ENCODE peak calls at places on chromosome 11, in five cellular contexts. One of them, this sample, is unnamed.
A peak's percentile ranks its signal among the peaks of the same experiment; 100 is the strongest.

GRCh38 chr11:36266767-36267166 is 22.5 kb downstream of the COMMD9 start:
- DNase-seq in H9: no peak
- DNase-seq in H1: no peak
- DNase-seq in IMR-90: no peak
- DNase-seq in mesenchymal stem cell: no peak
- DNase-seq in this sample: no peak

GRCh38 chr11:114208371-114208770 is 87.8 kb upstream of the NNMT start:
- DNase-seq in H9: no peak
- DNase-seq in H1: no peak
- DNase-seq in IMR-90: no peak
- DNase-seq in mesenchymal stem cell: no peak
- DNase-seq in this sample: no peak

GRCh38 chr11:9535189-9535781 is 38.2 kb upstream of the WEE1 start:
- DNase-seq in H9: peak; percentile 88
- DNase-seq in H1: peak; percentile 64
- DNase-seq in IMR-90: peak; percentile 48
- DNase-seq in mesenchymal stem cell: peak; percentile 68
- DNase-seq in this sample: peak; percentile 39

GRCh38 chr11:127859941-127860354 is 727.4 kb downstream of the ETS1 start:
- DNase-seq in H9: no peak
- DNase-seq in H1: no peak
- DNase-seq in IMR-90: no peak
- DNase-seq in mesenchymal stem cell: no peak
- DNase-seq in this sample: no peak

GRCh38 chr11:3102641-3102921 is 45.4 kb upstream of the CARS1 start:
- DNase-seq in H9: no peak
- DNase-seq in H1: no peak
- DNase-seq in IMR-90: no peak
- DNase-seq in mesenchymal stem cell: no peak
- DNase-seq in this sample: no peak

GRCh38 chr11:75938543-75938942 is 123.5 kb downstream of the UVRAG start:
- DNase-seq in H9: no peak
- DNase-seq in H1: no peak
- DNase-seq in IMR-90: peak; percentile 45
- DNase-seq in mesenchymal stem cell: peak; percentile 53
- DNase-seq in this sample: no peak

GRCh38 chr11:101126551-101127347 is 2.9 kb downstream of the PGR start:
- DNase-seq in H9: peak; percentile 37
- DNase-seq in H1: peak; percentile 2
- DNase-seq in IMR-90: no peak
- DNase-seq in mesenchymal stem cell: peak; percentile 35
- DNase-seq in this sample: peak; percentile 21

GRCh38 chr11:35893796-35894475 is 49.9 kb upstream of the LDLRAD3 start:
- DNase-seq in H9: no peak
- DNase-seq in H1: no peak
- DNase-seq in IMR-90: peak; percentile 35
- DNase-seq in mesenchymal stem cell: peak; percentile 6
- DNase-seq in this sample: no peak

GRCh38 chr11:58726594-58727414 is 4.9 kb downstream of the GLYAT start:
- DNase-seq in H9: no peak
- DNase-seq in H1: no peak
- DNase-seq in IMR-90: no peak
- DNase-seq in mesenchymal stem cell: no peak
- DNase-seq in this sample: no peak

GRCh38 chr11:117231637-117232021 is 244 bp downstream of the PCSK7 start:
- DNase-seq in H9: no peak
- DNase-seq in H1: no peak
- DNase-seq in IMR-90: no peak
- DNase-seq in mesenchymal stem cell: no peak
- DNase-seq in this sample: no peak

GRCh38 chr11:113549611-113550061 is 74.4 kb upstream of the DRD2 start:
- DNase-seq in H9: no peak
- DNase-seq in H1: no peak
- DNase-seq in IMR-90: no peak
- DNase-seq in mesenchymal stem cell: no peak
- DNase-seq in this sample: no peak

GRCh38 chr11:109432105-109432504 is 10.1 kb downstream of the C11orf87 start:
- DNase-seq in H9: no peak
- DNase-seq in H1: no peak
- DNase-seq in IMR-90: peak; percentile 60
- DNase-seq in mesenchymal stem cell: no peak
- DNase-seq in this sample: no peak

GRCh38 chr11:10305964-10306918 is 1.4 kb downstream of the ADM start:
- DNase-seq in H9: peak; percentile 61
- DNase-seq in H1: no peak
- DNase-seq in IMR-90: peak; percentile 32
- DNase-seq in mesenchymal stem cell: peak; percentile 38
- DNase-seq in this sample: no peak

GRCh38 chr11:30422828-30423648 is 100.1 kb downstream of the ARL14EP start:
- DNase-seq in H9: no peak
- DNase-seq in H1: peak; percentile 36
- DNase-seq in IMR-90: no peak
- DNase-seq in mesenchymal stem cell: no peak
- DNase-seq in this sample: no peak

GRCh38 chr11:12827929-12828812 is 153.9 kb downstream of the TEAD1 start:
- DNase-seq in H9: peak; percentile 63
- DNase-seq in H1: peak; percentile 29
- DNase-seq in IMR-90: peak; percentile 79
- DNase-seq in mesenchymal stem cell: peak; percentile 86
- DNase-seq in this sample: peak; percentile 73

GRCh38 chr11:62706841-62707240 is 383 bp downstream of the BSCL2 start:
- DNase-seq in H9: no peak
- DNase-seq in H1: no peak
- DNase-seq in IMR-90: no peak
- DNase-seq in mesenchymal stem cell: no peak
- DNase-seq in this sample: no peak

GRCh38 chr11:96162816-96163499 is 180.0 kb downstream of the MAML2 start:
- DNase-seq in H9: no peak
- DNase-seq in H1: no peak
- DNase-seq in IMR-90: peak; percentile 95
- DNase-seq in mesenchymal stem cell: peak; percentile 93
- DNase-seq in this sample: no peak

GRCh38 chr11:2212411-2213251 is 41.0 kb upstream of the TH start:
- DNase-seq in H9: peak; percentile 23
- DNase-seq in H1: no peak
- DNase-seq in IMR-90: no peak
- DNase-seq in mesenchymal stem cell: no peak
- DNase-seq in this sample: no peak

GRCh38 chr11:104588975-104589374 is 309.3 kb downstream of the CASP12 start:
- DNase-seq in H9: no peak
- DNase-seq in H1: no peak
- DNase-seq in IMR-90: no peak
- DNase-seq in mesenchymal stem cell: no peak
- DNase-seq in this sample: no peak

GRCh38 chr11:101082813-101083212 is 46.8 kb downstream of the PGR start:
- DNase-seq in H9: peak; percentile 43
- DNase-seq in H1: peak; percentile 7
- DNase-seq in IMR-90: no peak
- DNase-seq in mesenchymal stem cell: no peak
- DNase-seq in this sample: no peak

GRCh38 chr11:43903969-43904368 is 23.3 kb downstream of the ALKBH3 start:
- DNase-seq in H9: no peak
- DNase-seq in H1: no peak
- DNase-seq in IMR-90: no peak
- DNase-seq in mesenchymal stem cell: no peak
- DNase-seq in this sample: no peak

GRCh38 chr11:23211221-23211620 is 350.9 kb upstream of the CCDC179 start:
- DNase-seq in H9: no peak
- DNase-seq in H1: no peak
- DNase-seq in IMR-90: no peak
- DNase-seq in mesenchymal stem cell: no peak
- DNase-seq in this sample: no peak

GRCh38 chr11:134760957-134761356 is 348.9 kb upstream of the B3GAT1 start:
- DNase-seq in H9: no peak
- DNase-seq in H1: no peak
- DNase-seq in IMR-90: no peak
- DNase-seq in mesenchymal stem cell: no peak
- DNase-seq in this sample: no peak

GRCh38 chr11:34656062-34656720 is 35.3 kb downstream of the EHF start:
- DNase-seq in H9: no peak
- DNase-seq in H1: no peak
- DNase-seq in IMR-90: peak; percentile 28
- DNase-seq in mesenchymal stem cell: peak; percentile 26
- DNase-seq in this sample: no peak

GRCh38 chr11:78050964-78051831 is 12.5 kb upstream of the THRSP start:
- DNase-seq in H9: peak; percentile 50
- DNase-seq in H1: no peak
- DNase-seq in IMR-90: peak; percentile 80
- DNase-seq in mesenchymal stem cell: peak; percentile 75
- DNase-seq in this sample: no peak

GRCh38 chr11:18056561-18057181 is 10.6 kb upstream of the TPH1 start:
- DNase-seq in H9: no peak
- DNase-seq in H1: no peak
- DNase-seq in IMR-90: no peak
- DNase-seq in mesenchymal stem cell: no peak
- DNase-seq in this sample: no peak

GRCh38 chr11:30479899-30480298 is 106.3 kb downstream of the MPPED2 start:
- DNase-seq in H9: no peak
- DNase-seq in H1: no peak
- DNase-seq in IMR-90: no peak
- DNase-seq in mesenchymal stem cell: peak; percentile 21
- DNase-seq in this sample: peak; percentile 75

GRCh38 chr11:47354913-47355282 is 2.4 kb upstream of the MYBPC3 start:
- DNase-seq in H9: peak; percentile 52
- DNase-seq in H1: no peak
- DNase-seq in IMR-90: no peak
- DNase-seq in mesenchymal stem cell: no peak
- DNase-seq in this sample: no peak

GRCh38 chr11:133977067-133977681 is 20.4 kb upstream of the IGSF9B start:
- DNase-seq in H9: no peak
- DNase-seq in H1: no peak
- DNase-seq in IMR-90: no peak
- DNase-seq in mesenchymal stem cell: no peak
- DNase-seq in this sample: no peak

GRCh38 chr11:130295657-130296056 is 19.1 kb downstream of the ZBTB44 start:
- DNase-seq in H9: peak; percentile 49
- DNase-seq in H1: no peak
- DNase-seq in IMR-90: no peak
- DNase-seq in mesenchymal stem cell: no peak
- DNase-seq in this sample: no peak

DNA sequence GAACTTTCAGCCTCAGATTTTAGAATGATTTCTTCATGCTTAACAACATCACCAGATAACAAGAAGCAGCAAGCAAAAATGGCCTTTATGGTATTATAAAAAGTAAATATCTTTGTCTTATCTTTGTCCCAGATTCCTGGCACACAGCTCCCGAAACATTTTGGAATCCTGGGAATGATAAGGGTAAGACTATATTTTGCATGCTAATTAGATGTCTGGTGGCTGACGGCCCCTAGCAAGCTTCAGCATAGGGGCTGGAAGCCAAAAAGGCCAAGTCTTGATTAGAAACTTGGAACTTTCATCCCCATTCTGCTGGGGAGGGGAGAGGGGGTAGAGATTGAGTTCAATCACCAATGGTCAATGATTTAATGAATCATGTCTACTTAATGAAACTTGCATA is 38.3 kb upstream of the EED start:
- DNase-seq in H9: no peak
- DNase-seq in H1: no peak
- DNase-seq in IMR-90: no peak
- DNase-seq in mesenchymal stem cell: no peak
- DNase-seq in this sample: no peak
- H2AFZ ChIP-seq in H9: no peak overlapping the region
- H2AFZ ChIP-seq in H1: no peak overlapping the region
- H2AFZ ChIP-seq in IMR-90: no peak overlapping the region
- H2AFZ ChIP-seq in mesenchymal stem cell: no peak overlapping the region
- H2AFZ ChIP-seq in this sample: no peak overlapping the region

GRCh38 chr11:19525276-19525675 is 187.4 kb upstream of the NAV2 start:
- DNase-seq in H9: no peak
- DNase-seq in H1: no peak
- DNase-seq in IMR-90: no peak
- DNase-seq in mesenchymal stem cell: no peak
- DNase-seq in this sample: no peak
- H4K91ac ChIP-seq in H9: no peak overlapping the region
- H4K91ac ChIP-seq in H1: no peak overlapping the region
- H4K91ac ChIP-seq in IMR-90: no peak overlapping the region
- H4K91ac ChIP-seq in mesenchymal stem cell: peak overlapping the region; percentile 25
- H4K91ac ChIP-seq in this sample: no peak overlapping the region

GRCh38 chr11:116062526-116063171 is 558.4 kb upstream of the CADM1 start:
- DNase-seq in H9: no peak
- DNase-seq in H1: no peak
- DNase-seq in IMR-90: no peak
- DNase-seq in mesenchymal stem cell: peak; percentile 50
- DNase-seq in this sample: no peak

GRCh38 chr11:116062129-116062525 is 557.9 kb upstream of the CADM1 start:
- DNase-seq in H9: no peak
- DNase-seq in H1: no peak
- DNase-seq in IMR-90: no peak
- DNase-seq in mesenchymal stem cell: no peak
- DNase-seq in this sample: no peak

GRCh38 chr11:116065519-116065918 is 561.3 kb upstream of the CADM1 start:
- DNase-seq in H9: no peak
- DNase-seq in H1: no peak
- DNase-seq in IMR-90: no peak
- DNase-seq in mesenchymal stem cell: no peak
- DNase-seq in this sample: no peak

GRCh38 chr11:116059909-116060308 is 555.7 kb upstream of the CADM1 start:
- DNase-seq in H9: no peak
- DNase-seq in H1: no peak
- DNase-seq in IMR-90: no peak
- DNase-seq in mesenchymal stem cell: no peak
- DNase-seq in this sample: no peak

DNA sequence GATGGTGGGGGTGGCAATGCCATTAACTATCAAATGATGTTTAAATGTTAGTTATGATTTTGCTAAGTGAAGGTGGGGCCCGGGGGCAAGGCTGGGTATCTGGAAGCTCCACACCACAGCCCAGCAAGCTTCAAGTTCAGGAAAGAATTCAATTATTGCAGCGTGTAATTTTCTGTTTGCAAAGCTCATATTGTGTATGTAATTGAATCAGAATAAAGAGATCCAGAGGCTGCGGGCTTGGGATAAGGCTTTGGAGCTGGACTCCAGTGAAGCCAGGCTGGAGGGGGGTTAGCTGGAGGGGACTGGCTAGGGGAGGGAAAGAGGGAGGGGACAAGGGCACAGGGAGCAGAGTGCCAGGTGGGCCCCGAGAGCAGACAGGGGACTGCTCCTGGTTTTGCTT is 557.1 kb upstream of the CADM1 start:
- DNase-seq in H9: no peak
- DNase-seq in H1: no peak
- DNase-seq in IMR-90: no peak
- DNase-seq in mesenchymal stem cell: no peak
- DNase-seq in this sample: no peak
- H2BK120ac ChIP-seq in H9: no peak overlapping the region
- H2BK120ac ChIP-seq in H1: no peak overlapping the region
- H2BK120ac ChIP-seq in IMR-90: no peak overlapping the region
- H2BK120ac ChIP-seq in mesenchymal stem cell: no peak overlapping the region
- H2BK120ac ChIP-seq in this sample: no peak overlapping the region

DNA sequence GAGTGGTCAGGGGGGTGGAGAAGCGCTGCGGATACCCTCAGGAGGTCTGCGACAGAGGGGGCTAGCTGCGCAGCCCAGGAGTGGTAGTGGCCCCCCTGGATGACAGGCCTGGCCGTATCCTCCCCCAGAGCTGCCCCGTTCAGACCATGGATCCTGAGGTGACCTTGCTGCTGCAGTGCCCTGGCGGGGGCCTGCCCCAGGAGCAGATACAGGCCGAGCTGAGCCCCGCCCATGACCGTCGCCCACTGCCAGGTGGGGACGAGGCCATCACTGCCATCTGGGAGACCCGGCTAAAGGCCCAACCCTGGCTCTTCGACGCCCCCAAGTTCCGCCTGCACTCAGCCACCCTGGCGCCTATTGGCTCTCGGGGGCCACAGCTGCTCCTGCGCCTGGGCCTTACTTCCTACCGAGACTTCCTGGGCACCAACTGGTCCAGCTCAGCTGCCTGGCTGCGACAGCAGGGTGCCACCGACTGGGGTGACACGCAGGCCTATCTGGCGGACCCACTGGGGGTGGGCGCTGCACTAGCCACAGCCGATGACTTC is 505 bp downstream of the NUDT22 start:
- DNase-seq in H9: peak; percentile 69
- DNase-seq in H1: no peak
- DNase-seq in IMR-90: no peak
- DNase-seq in mesenchymal stem cell: no peak
- DNase-seq in this sample: no peak
- H2AFZ ChIP-seq in H9: no peak overlapping the region
- H2AFZ ChIP-seq in H1: no peak overlapping the region
- H2AFZ ChIP-seq in IMR-90: peak overlapping the region; percentile 99
- H2AFZ ChIP-seq in mesenchymal stem cell: peak overlapping the region; percentile 76
- H2AFZ ChIP-seq in this sample: peak overlapping the region; percentile 89